ENCODE peak calls at places on chromosomes 7 and 10, in six cellular contexts. O is stomach, Z is esophagus squamous epithelium, M is tibial nerve, C is HepG2, J is K562. F is an unnamed sample.

GRCh38 chr10:33703897-33704825 is 369.7 kb upstream of the NRP1 start:
- DNase-seq in O (no peak), Z (no peak), M (no peak), C (no peak), J (no peak), F (peak; percentile 10)

GRCh38 chr7:130409067-130409721 is 28.9 kb downstream of the CPA1 start:
- DNase-seq in O (no peak), Z (no peak), M (no peak), C (no peak), J (no peak), F (no peak)

GRCh38 chr10:17850526-17850925 is 41.4 kb downstream of the MRC1 start:
- DNase-seq in O (no peak), Z (no peak), M (no peak), C (no peak), J (no peak), F (no peak)

GRCh38 chr10:32865170-32865569 is 92.9 kb downstream of the ITGB1 start:
- DNase-seq in O (no peak), Z (no peak), M (no peak), C (no peak), J (no peak), F (no peak)

GRCh38 chr10:133312769-133313145 is 4.0 kb downstream of the ZNF511 start:
- DNase-seq in O (no peak), Z (no peak), M (no peak), C (no peak), J (no peak), F (no peak)

GRCh38 chr7:901388-902154 is 25.2 kb downstream of the GET4 start:
- DNase-seq in O (peak; percentile 90), Z (no peak), M (peak; percentile 75), C (peak; percentile 85), J (peak; percentile 94), F (peak; percentile 50)

GRCh38 chr7:139591550-139592195 is 68.2 kb downstream of the CLEC2L start:
- DNase-seq in O (no peak), Z (no peak), M (no peak), C (no peak), J (no peak), F (no peak)

GRCh38 chr10:22681783-22682183 is 32.6 kb downstream of the PIP4K2A start:
- DNase-seq in O (no peak), Z (no peak), M (no peak), C (peak; percentile 85), J (peak; percentile 75), F (no peak)

GRCh38 chr7:49767719-49768118 is 5.7 kb upstream of the VWC2 start:
- DNase-seq in O (no peak), Z (no peak), M (no peak), C (no peak), J (no peak), F (no peak)

GRCh38 chr7:66296001-66296521 is 90.9 kb downstream of the TPST1 start:
- DNase-seq in O (no peak), Z (no peak), M (no peak), C (no peak), J (no peak), F (no peak)

GRCh38 chr7:73507556-73507955 is 14.5 kb downstream of the BAZ1B start:
- DNase-seq in O (no peak), Z (no peak), M (no peak), C (no peak), J (no peak), F (no peak)

GRCh38 chr10:116849271-116850057 is at the start of gene ENO4:
- DNase-seq in O (peak; percentile 85), Z (no peak), M (peak; percentile 13), C (peak; percentile 58), J (no peak), F (peak; percentile 68)

GRCh38 chr10:90560331-90560730 is 297.5 kb downstream of the HTR7 start:
- DNase-seq in O (no peak), Z (no peak), M (no peak), C (no peak), J (no peak), F (no peak)

GRCh38 chr7:149733131-149733531 is 40.3 kb downstream of the ZNF467 start:
- DNase-seq in O (no peak), Z (no peak), M (no peak), C (no peak), J (no peak), F (no peak)

GRCh38 chr7:111074071-111074771 is 16.7 kb upstream of the LRRN3 start:
- DNase-seq in O (no peak), Z (no peak), M (no peak), C (no peak), J (peak; percentile 41), F (no peak)

GRCh38 chr10:63940277-63940972 is 419.2 kb downstream of the REEP3 start:
- DNase-seq in O (no peak), Z (no peak), M (no peak), C (no peak), J (no peak), F (no peak)

GRCh38 chr7:54946271-54946670 is 72.5 kb upstream of the EGFR start:
- DNase-seq in O (no peak), Z (no peak), M (no peak), C (no peak), J (no peak), F (no peak)

GRCh38 chr7:136997735-136998134 is 129.3 kb downstream of the CHRM2 start:
- DNase-seq in O (no peak), Z (no peak), M (no peak), C (no peak), J (no peak), F (no peak)

GRCh38 chr10:28284126-28284525 is 18.7 kb downstream of the MPP7 start:
- DNase-seq in O (no peak), Z (no peak), M (no peak), C (peak; percentile 46), J (no peak), F (no peak)

DNA sequence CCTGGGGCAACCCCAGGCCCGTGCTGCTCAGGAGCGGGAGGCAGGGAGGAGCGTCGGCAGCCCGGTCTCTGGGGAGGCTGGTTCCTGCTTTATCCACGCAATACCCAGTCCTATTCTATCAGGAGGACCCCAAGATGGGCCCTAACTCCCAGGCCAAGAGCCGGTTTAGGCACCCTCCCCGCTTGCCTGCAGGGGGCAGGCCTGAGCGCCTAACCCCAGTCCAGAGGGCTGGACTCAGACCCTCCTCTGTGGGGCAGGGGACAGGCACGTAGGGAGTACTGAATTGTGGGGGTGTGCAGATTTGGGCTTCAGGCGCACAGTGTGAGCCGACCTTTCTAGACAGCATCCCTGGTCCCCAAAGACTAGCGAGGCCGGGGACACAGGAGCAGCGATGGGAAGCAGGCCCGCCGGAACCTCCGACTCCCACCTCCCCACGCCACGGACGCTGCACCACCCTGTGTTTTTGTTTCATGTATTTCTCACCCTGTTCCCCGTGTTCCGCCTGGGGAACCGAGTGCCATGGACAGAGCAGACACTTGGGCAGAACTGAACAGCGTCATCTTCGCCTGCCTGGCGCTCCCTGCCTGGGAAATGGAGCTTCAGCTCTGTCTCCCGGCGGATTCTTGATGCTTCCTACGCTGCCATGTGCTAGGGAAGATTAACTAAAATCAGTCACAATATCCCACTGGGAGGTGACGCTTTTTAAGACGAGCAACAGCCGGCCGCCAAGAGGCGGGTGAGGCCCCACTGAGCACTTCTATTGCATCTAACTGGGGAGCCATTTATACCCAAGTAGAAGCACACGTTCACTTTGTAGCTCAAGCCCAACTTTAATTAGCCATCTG is 5.3 kb downstream of the NUDT1 start:
- DNase-seq in O (no peak), Z (no peak), M (no peak), C (no peak), J (peak; percentile 62), F (no peak)
- TF ChIP-seq POLR2A in O (no peak), Z (no peak), M (no peak), C (no peak), J (no peak), F (no peak)

GRCh38 chr7:39605087-39605486 is 18.3 kb upstream of the RALA start:
- DNase-seq in O (no peak), Z (no peak), M (no peak), C (no peak), J (no peak), F (no peak)

GRCh38 chr7:39607865-39608264 is 15.5 kb upstream of the RALA start:
- DNase-seq in O (no peak), Z (no peak), M (no peak), C (no peak), J (no peak), F (no peak)

GRCh38 chr7:39608278-39608677 is 15.1 kb upstream of the RALA start:
- DNase-seq in O (no peak), Z (no peak), M (no peak), C (no peak), J (no peak), F (no peak)

GRCh38 chr7:39606352-39606751 is 17.0 kb upstream of the RALA start:
- DNase-seq in O (no peak), Z (no peak), M (no peak), C (no peak), J (no peak), F (no peak)

DNA sequence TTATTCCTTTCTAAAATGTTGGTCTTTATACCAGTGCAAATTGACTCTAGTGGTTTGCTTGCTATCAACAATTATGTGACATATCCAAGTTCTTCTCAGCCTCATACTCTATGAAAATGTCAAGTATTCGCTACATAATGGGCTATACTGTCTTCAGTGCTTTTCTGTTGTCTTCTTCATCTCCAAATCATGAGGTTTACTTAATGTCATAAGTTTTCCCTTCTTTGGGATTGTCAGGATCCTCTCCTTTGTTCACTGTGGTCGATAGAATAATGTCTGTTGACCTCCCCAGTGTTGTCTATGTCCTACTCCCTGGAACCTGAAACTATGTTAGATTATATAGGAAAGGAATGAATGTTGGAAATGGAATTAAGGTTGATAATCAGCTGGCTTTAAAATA is 16.4 kb upstream of the RALA start:
- DNase-seq in O (no peak), Z (no peak), M (no peak), C (no peak), J (no peak), F (no peak)
- H3K4me1 ChIP-seq in O (peaks cover 8% of the 10 kb centered on the region), Z (peaks cover 53% of the 10 kb centered on the region), M (peaks cover 14% of the 10 kb centered on the region), C (no peaks in the 10 kb centered on the region), J (peaks cover 4% of the 10 kb centered on the region), F (peaks cover 20% of the 10 kb centered on the region)

DNA sequence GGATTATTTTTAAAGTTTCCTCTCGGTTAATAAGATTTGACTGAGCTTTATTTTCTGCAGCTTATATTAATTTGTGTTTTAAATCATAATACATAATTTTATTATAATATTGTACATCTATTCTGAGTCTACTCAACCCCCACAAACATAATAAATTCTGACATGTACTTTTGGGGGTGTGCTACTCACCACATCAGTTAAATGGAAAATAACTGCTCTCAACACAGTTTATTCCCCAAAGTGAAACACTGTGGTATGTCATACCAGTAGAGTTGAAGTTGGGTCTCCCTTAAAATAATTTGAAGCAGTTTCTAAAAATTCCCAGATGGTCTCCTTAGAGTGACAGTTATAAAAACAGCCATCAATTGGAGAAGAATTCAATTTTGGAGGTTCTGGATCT is 463.2 kb downstream of the PHTF2 start:
- DNase-seq in O (no peak), Z (no peak), M (no peak), C (no peak), J (no peak), F (no peak)
- TF ChIP-seq POLR2A in O (no peak), Z (no peak), M (no peak), C (no peak), J (no peak), F (no peak)

GRCh38 chr10:94279835-94280709 is 82.7 kb downstream of the NOC3L start:
- DNase-seq in O (peak; percentile 32), Z (no peak), M (no peak), C (peak; percentile 29), J (peak; percentile 63), F (peak; percentile 74)
- H3K4me1 ChIP-seq in O (no peaks in the 10 kb centered on the region), Z (peaks cover 7% of the 10 kb centered on the region), M (peaks cover 10% of the 10 kb centered on the region), C (no peaks in the 10 kb centered on the region), J (no peaks in the 10 kb centered on the region), F (peaks cover 13% of the 10 kb centered on the region)